ENCODE peak calls at places on chromosomes 16 and 17, in eight cellular contexts. Z is GM12878, T is K562, H is A549, P is sigmoid colon, C is HepG2, U is stomach, M is tibial nerve. L is an unnamed sample.

GRCh38 chr17:4973431-4973830 is 5.8 kb upstream of the SPAG7 start:
- DNase-seq in Z (no peak), T (no peak), H (no peak), P (peak), C (no peak), U (no peak), M (no peak), L (no peak)

GRCh38 chr16:49580751-49581303 is 207.2 kb downstream of the C16orf78 start:
- DNase-seq in Z (no peak), T (no peak), H (no peak), P (no peak), C (no peak), U (no peak), M (no peak), L (no peak)

GRCh38 chr16:57528499-57529323 is 7.7 kb downstream of the CCDC102A start:
- DNase-seq in Z (no peak), T (peak), H (no peak), P (peak), C (no peak), U (peak), M (no peak), L (peak)

GRCh38 chr16:74568961-74569631 is 37.8 kb downstream of the GLG1 start:
- DNase-seq in Z (no peak), T (no peak), H (no peak), P (no peak), C (no peak), U (no peak), M (no peak), L (no peak)

GRCh38 chr16:86080131-86080875 is 181.3 kb downstream of the IRF8 start:
- DNase-seq in Z (no peak), T (no peak), H (no peak), P (peak), C (no peak), U (no peak), M (no peak), L (no peak)

GRCh38 chr16:54931041-54931756 is 534 bp downstream of the IRX5 start:
- DNase-seq in Z (no peak), T (peak), H (peak), P (no peak), C (no peak), U (no peak), M (no peak), L (no peak)

GRCh38 chr16:84982434-84982833 is 28.9 kb downstream of the ZDHHC7 start:
- DNase-seq in Z (no peak), T (peak), H (no peak), P (no peak), C (no peak), U (peak), M (no peak), L (peak)

GRCh38 chr16:85137323-85138072 is 25.2 kb upstream of the CIBAR2 start:
- DNase-seq in Z (no peak), T (no peak), H (peak), P (peak), C (peak), U (peak), M (peak), L (peak)

GRCh38 chr16:85309656-85310587 is 197.7 kb upstream of the CIBAR2 start:
- DNase-seq in Z (no peak), T (peak), H (no peak), P (peak), C (peak), U (no peak), M (peak), L (peak)

DNA sequence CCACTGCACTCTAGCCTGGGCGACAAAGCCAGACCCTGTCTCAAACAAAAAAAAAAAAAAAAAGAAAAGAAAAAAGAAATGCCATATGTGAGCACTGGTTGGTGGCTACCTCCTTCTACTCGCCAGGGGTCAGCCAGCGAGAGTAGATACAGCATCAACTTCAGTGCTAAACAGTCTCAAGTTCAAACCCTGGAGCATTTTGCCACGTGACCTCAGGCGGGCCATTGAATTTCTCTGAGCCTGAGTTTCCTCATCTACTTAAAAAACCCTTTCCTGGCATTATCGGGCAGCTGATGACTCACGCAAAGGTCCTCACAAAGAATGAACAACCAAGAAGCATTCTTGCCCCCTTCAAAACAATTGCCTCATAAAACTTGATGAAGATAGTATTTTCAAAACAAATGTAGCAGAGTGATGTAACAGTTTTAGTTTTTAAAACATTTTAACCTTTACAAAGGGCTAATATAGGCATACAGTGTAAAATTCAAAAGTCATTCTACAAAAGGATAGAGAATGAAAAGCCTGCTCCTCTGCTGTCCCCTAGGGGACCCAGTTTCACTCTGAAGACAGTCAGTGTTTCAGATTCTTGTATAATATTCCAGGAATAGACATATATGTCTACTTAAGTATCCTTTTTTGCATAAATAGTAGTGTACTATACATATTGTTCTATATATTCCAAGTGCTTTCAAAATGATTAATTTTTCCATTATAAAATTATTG is 28.4 kb downstream of the DNAH2 start:
- DNase-seq in Z (no peak), T (peak), H (peak), P (no peak), C (peak), U (no peak), M (peak), L (no peak)
- TF ChIP-seq EP300 in Z (no peak), T (no peak), H (no peak), P (no peak), C (no peak), U (no peak), M (no peak), L (no peak)

GRCh38 chr16:11495066-11495407 is 91.7 kb downstream of the LITAF start:
- DNase-seq in Z (no peak), T (no peak), H (no peak), P (no peak), C (no peak), U (no peak), M (no peak), L (no peak)

GRCh38 chr16:11497851-11498289 is 88.8 kb downstream of the LITAF start:
- DNase-seq in Z (no peak), T (no peak), H (peak), P (no peak), C (peak), U (no peak), M (peak), L (no peak)

GRCh38 chr16:11498683-11499082 is 88.0 kb downstream of the LITAF start:
- DNase-seq in Z (no peak), T (no peak), H (no peak), P (no peak), C (no peak), U (no peak), M (no peak), L (no peak)

GRCh38 chr16:11499295-11500089 is 87.2 kb downstream of the LITAF start:
- DNase-seq in Z (no peak), T (no peak), H (peak), P (no peak), C (no peak), U (peak), M (no peak), L (no peak)

GRCh38 chr16:11497329-11497805 is 89.4 kb downstream of the LITAF start:
- DNase-seq in Z (peak), T (no peak), H (peak), P (peak), C (peak), U (peak), M (peak), L (peak)
- TF ChIP-seq CTCF in Z (no peak), T (no peak), H (no peak), P (no peak), C (peak), U (no peak), M (peak), L (no peak)

GRCh38 chr16:10738231-10739077 is 5.2 kb upstream of the NUBP1 start:
- DNase-seq in Z (peak), T (peak), H (peak), P (peak), C (peak), U (peak), M (peak), L (peak)
- TF ChIP-seq POLR2A in Z (peak), T (no peak), H (no peak), P (no peak), C (no peak), U (no peak), M (no peak), L (no peak)

DNA sequence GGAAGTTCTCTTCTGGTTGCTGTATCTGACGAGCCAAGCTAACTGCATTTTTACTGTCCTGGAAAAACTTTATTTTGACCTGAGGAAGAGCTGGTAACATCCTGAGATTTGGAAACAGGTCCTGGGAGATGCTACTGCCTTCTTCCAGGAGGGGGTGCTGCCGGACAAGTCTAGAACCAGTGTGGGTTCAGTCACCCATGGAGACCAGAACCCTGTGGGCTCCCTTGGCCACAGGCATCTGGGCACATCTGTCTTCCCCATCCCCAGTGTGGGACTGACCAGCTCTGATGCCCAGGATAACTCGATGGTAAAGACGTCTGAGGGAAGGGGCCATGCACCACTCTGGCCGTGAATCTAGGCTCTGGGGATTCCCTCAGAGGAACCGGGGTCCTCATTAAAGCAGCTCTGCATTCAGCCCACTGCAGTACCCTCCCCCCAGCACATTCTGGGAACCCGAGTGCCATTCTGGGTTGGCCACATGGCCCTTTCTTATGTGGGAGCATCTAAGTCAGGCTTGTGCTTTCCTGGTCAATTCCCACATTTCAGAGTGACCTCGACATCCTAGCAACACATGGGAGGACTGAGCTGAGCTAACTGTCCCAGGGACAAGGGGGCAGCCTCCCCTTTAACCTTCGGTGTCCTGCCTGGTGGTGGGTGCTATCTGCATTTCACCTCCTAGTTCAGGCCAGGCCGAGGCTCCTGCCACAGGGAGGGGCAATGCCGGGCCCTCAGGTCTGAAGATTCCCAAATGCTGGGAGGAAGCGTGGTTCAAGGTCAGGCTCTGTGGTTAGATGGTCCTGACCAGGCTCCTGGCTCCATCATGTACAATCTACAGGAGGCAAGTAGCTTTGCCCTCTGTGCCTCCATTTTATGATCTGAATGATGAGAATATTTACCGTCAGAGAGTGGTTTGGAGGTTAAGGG is 6.4 kb downstream of the C16orf86 start:
- DNase-seq in Z (no peak), T (peak), H (peak), P (peak), C (peak), U (peak), M (peak), L (peak)
- TF ChIP-seq EP300 in Z (no peak), T (no peak), H (no peak), P (no peak), C (no peak), U (no peak), M (no peak), L (no peak)

GRCh38 chr16:1691276-1691675 is 13.2 kb downstream of the JPT2 start:
- DNase-seq in Z (no peak), T (no peak), H (peak), P (no peak), C (no peak), U (no peak), M (no peak), L (no peak)

GRCh38 chr16:1688807-1689560 is 10.9 kb downstream of the JPT2 start:
- DNase-seq in Z (no peak), T (no peak), H (peak), P (no peak), C (peak), U (peak), M (no peak), L (no peak)

GRCh38 chr16:1690810-1691209 is 12.7 kb downstream of the JPT2 start:
- DNase-seq in Z (no peak), T (no peak), H (no peak), P (no peak), C (no peak), U (no peak), M (no peak), L (no peak)

GRCh38 chr16:1689853-1690252 is 11.8 kb downstream of the JPT2 start:
- DNase-seq in Z (no peak), T (no peak), H (no peak), P (no peak), C (no peak), U (no peak), M (no peak), L (no peak)

DNA sequence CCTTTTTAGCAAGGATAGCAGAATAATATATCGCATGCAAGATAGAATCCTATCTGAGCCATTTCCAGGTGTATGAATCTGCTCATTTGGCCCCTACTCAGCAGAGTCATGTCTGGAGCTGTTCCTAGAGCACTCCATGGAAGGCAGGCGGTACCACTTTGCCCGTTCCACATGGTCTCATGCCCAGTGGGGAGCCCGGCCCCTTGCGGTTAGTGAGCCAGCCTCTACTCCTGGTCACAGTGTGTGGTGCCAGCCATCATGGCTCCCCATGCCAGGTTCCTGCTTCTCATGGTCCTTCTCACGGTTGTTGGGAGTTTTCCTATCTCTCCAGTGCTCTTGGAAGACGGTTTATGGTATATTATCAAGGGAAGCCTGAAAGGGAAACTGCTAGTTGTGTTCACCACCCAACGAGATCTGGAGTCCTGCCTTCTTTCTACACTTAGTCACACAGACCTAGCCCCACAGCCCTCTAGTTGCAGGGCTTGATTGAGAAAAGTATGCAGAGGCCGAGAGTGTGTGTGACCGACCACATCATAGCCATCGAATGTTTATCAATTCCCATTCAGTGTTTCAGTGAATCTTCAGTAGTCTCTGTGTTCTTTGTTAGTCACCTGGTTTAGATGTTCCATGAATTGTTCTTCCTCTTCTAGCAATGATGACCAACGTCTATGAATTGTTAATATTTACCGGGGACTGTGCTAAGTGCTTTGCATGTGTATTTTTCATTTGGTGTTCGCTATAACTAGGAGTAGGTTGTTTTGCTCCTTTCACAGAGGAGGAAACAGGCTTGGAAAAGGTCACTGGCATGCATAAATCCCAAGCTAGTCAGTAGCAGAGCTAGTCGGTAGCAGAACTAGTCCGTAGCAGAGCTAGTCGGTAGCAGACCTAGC is 9.6 kb downstream of the JPT2 start:
- DNase-seq in Z (no peak), T (no peak), H (peak), P (no peak), C (peak), U (no peak), M (no peak), L (no peak)
- TF ChIP-seq CTCF in Z (no peak), T (no peak), H (no peak), P (no peak), C (no peak), U (no peak), M (no peak), L (no peak)

GRCh38 chr17:16215273-16215964 is at the start of gene NCOR1:
- DNase-seq in Z (no peak), T (peak), H (peak), P (peak), C (peak), U (peak), M (peak), L (peak)

GRCh38 chr17:16214190-16215001 is 938 bp downstream of the NCOR1 start:
- DNase-seq in Z (no peak), T (no peak), H (no peak), P (no peak), C (no peak), U (no peak), M (no peak), L (no peak)

GRCh38 chr17:16215965-16216316 is 607 bp upstream of the NCOR1 start:
- DNase-seq in Z (no peak), T (peak), H (no peak), P (no peak), C (peak), U (no peak), M (peak), L (peak)

GRCh38 chr17:16215002-16215272 is 397 bp downstream of the NCOR1 start:
- DNase-seq in Z (no peak), T (peak), H (peak), P (no peak), C (peak), U (peak), M (peak), L (peak)

GRCh38 chr17:16217002-16217635 is at the start of gene PIGL:
- DNase-seq in Z (peak), T (peak), H (peak), P (peak), C (peak), U (peak), M (peak), L (peak)
- TF ChIP-seq POLR2A in Z (peak), T (peak), H (peak), P (peak), C (peak), U (no peak), M (peak), L (peak)

GRCh38 chr16:30561212-30561816 is 3.1 kb upstream of the ZNF764 start:
- DNase-seq in Z (no peak), T (no peak), H (no peak), P (no peak), C (no peak), U (peak), M (no peak), L (peak)
- TF ChIP-seq EP300 in Z (no peak), T (no peak), H (no peak), P (no peak), C (no peak), U (no peak), M (no peak), L (no peak)